ENCODE peak calls at places on chromosomes 4 and X, in ten cellular contexts. O, H, G, C, P, I, Q, J, U and T are unnamed samples.
A peak's percentile ranks its signal among the peaks of the same experiment; 100 is the strongest.

GRCh38 chr4:41257257-41257900 is 651 bp downstream of the UCHL1 start:
- DNase-seq in J (peak; percentile 53), P (no peak), I (no peak), G (no peak), U (peak; percentile 2), H (peak; percentile 73), O (peak; percentile 64), Q (peak; percentile 88), C (no peak), T (peak; percentile 32)

GRCh38 chr4:48902266-48902665 is 4.3 kb downstream of the OCIAD2 start:
- DNase-seq in J (no peak), C (peak; percentile 64), H (no peak), P (peak; percentile 48), Q (peak; percentile 89), I (no peak), G (no peak), O (peak; percentile 36), U (no peak), T (peak; percentile 49)

GRCh38 chrX:151515233-151515632 is 48.2 kb upstream of the PASD1 start:
- DNase-seq in G (no peak), I (no peak), C (no peak), J (no peak), O (no peak), Q (no peak), P (no peak), H (no peak), U (no peak), T (no peak)

GRCh38 chr4:124948976-124949597 is 236.6 kb upstream of the ANKRD50 start:
- DNase-seq in O (no peak), I (no peak), J (no peak), H (no peak), C (no peak), G (no peak), U (no peak), P (peak; percentile 32), Q (no peak), T (no peak)

GRCh38 chr4:147683172-147683571 is 791 bp downstream of the PRMT9 start:
- DNase-seq in H (no peak), Q (peak; percentile 45), I (no peak), O (peak; percentile 24), J (no peak), G (peak; percentile 23), C (peak; percentile 33), U (no peak), P (peak; percentile 16), T (peak; percentile 36)

GRCh38 chrX:154008521-154008920 is 11.2 kb downstream of the IRAK1 start:
- DNase-seq in Q (peak; percentile 35), P (no peak), J (no peak), H (no peak), U (no peak), C (no peak), G (no peak), I (no peak), O (no peak), T (no peak)

GRCh38 chr4:21476753-21477152 is 471.8 kb downstream of the KCNIP4 start:
- DNase-seq in U (no peak), Q (no peak), P (no peak), H (peak; percentile 70), C (no peak), I (no peak), J (peak; percentile 65), G (peak; percentile 4), O (no peak), T (no peak)

GRCh38 chr4:133483600-133484246 is 334.6 kb downstream of the PCDH10 start:
- DNase-seq in H (no peak), I (no peak), P (peak; percentile 16), G (no peak), C (no peak), U (no peak), J (no peak), O (no peak), Q (no peak), T (no peak)

GRCh38 chr4:84688605-84689004 is 105.7 kb downstream of the CDS1 start:
- DNase-seq in Q (no peak), U (no peak), C (no peak), G (no peak), O (no peak), H (no peak), P (no peak), I (no peak), J (no peak), T (no peak)

GRCh38 chr4:84690481-84690880 is 107.6 kb downstream of the CDS1 start:
- DNase-seq in G (no peak), J (no peak), H (no peak), U (no peak), I (no peak), P (no peak), Q (no peak), O (no peak), C (no peak), T (no peak)

GRCh38 chr4:84691170-84691691 is 108.3 kb downstream of the CDS1 start:
- DNase-seq in C (no peak), Q (peak; percentile 91), G (no peak), H (no peak), O (no peak), J (no peak), I (no peak), U (peak; percentile 31), P (peak; percentile 92), T (no peak)

GRCh38 chr4:84697159-84697558 is 114.2 kb downstream of the CDS1 start:
- DNase-seq in C (no peak), O (no peak), P (no peak), J (no peak), U (no peak), Q (no peak), H (no peak), I (no peak), G (no peak), T (no peak)

DNA sequence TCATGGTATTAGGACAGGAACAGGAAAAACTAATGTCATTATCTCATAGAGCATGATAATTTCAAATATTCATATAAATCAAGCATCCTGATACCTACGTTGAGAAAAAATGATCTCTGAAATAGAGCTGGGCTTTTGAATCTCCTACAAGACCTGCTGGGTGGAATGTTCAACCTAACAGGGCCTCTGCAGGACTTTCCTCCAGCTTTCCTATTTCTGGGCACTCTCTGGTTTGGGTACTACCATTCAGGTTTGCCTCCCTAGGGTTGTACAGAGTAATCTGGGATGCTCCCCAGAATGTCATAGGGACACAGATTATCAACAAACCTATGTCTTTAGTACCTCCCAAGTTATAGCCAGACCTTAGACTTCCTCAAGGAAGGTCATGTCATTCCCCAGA is 108.9 kb downstream of the CDS1 start:
- DNase-seq in H (no peak), G (no peak), I (no peak), P (no peak), Q (no peak), O (no peak), J (no peak), U (no peak), C (no peak), T (no peak)
- H3K27ac ChIP-seq in H (no peak overlapping the region), G (no peak overlapping the region), I (no peak overlapping the region), P (peak overlapping the region; percentile 63), Q (peak overlapping the region; percentile 55), O (no peak overlapping the region), J (no peak overlapping the region), U (peak overlapping the region; percentile 56), C (no peak overlapping the region), T (no peak overlapping the region)

DNA sequence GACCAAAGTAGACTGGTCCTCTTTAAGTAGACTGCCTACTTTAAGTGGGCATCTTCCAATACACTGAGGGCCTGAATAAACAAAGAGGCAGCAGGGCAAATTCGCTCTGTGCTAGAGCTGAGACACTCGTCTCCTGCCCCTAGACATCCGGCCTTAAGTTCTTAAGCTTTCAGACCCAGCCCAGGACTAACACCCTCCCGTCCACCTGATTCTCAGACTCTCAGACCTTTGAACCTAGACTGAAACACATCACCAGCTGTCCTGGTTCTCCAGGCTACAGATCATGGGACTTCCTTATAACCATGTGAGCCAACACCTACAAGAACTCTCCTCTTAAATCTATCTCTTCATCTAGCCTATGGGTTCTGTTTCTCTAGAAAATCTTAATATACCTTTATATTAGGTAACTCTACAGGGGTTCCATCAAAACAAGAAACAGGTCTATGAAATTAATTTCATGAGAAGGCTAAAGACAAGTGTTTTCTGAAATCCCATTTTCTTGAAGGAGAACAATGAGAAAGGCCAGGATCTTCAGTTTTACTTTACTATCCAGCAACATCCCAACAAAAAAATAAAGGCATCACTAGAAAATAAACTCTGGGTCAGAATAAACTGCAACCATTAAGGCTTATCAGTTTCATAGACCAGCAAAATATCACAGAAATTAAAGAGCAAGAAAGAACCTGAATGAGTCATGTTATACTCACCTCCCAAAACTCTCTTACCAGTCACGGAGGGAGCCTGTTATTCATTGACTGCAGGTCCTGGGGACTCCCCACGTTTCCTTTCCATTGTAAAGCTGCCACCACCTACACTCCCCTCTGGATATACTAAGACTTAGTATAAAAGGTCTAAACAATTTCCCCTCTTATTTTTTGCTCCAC is 14.8 kb downstream of the ADGRA3 start:
- DNase-seq in I (no peak), C (peak; percentile 44), Q (no peak), U (no peak), P (peak; percentile 95), G (no peak), J (no peak), O (peak; percentile 66), H (no peak), T (peak; percentile 72)
- H3K27ac ChIP-seq in I (no peak overlapping the region), C (peak overlapping the region; percentile 35), Q (no peak overlapping the region), U (peak overlapping the region; percentile 75), P (no peak overlapping the region), G (no peak overlapping the region), J (no peak overlapping the region), O (no peak overlapping the region), H (no peak overlapping the region), T (no peak overlapping the region)

GRCh38 chr4:3352918-3353594 is 60.2 kb downstream of the RGS12 start:
- DNase-seq in H (no peak), U (no peak), P (no peak), J (no peak), Q (no peak), C (no peak), I (peak; percentile 43), O (no peak), G (no peak), T (no peak)

GRCh38 chr4:3352505-3352904 is 59.7 kb downstream of the RGS12 start:
- DNase-seq in J (no peak), Q (no peak), C (no peak), O (no peak), H (no peak), U (no peak), G (no peak), P (no peak), I (no peak), T (no peak)

GRCh38 chr4:3353747-3354454 is 61.1 kb downstream of the RGS12 start:
- DNase-seq in Q (no peak), J (no peak), H (peak; percentile 33), G (no peak), U (no peak), O (no peak), C (no peak), I (peak; percentile 16), P (peak; percentile 33), T (no peak)

GRCh38 chr4:3355266-3355748 is 62.5 kb downstream of the RGS12 start:
- DNase-seq in G (no peak), Q (no peak), H (no peak), P (no peak), J (no peak), U (no peak), I (peak; percentile 47), O (no peak), C (no peak), T (no peak)

GRCh38 chr4:3354455-3354811 is 61.6 kb downstream of the RGS12 start:
- DNase-seq in G (no peak), Q (no peak), O (no peak), U (no peak), I (no peak), C (no peak), P (no peak), H (no peak), J (no peak), T (no peak)
- H3K27ac ChIP-seq in G (no peak overlapping the region), Q (no peak overlapping the region), O (no peak overlapping the region), U (no peak overlapping the region), I (no peak overlapping the region), C (no peak overlapping the region), P (no peak overlapping the region), H (no peak overlapping the region), J (no peak overlapping the region), T (no peak overlapping the region)

GRCh38 chr4:7897811-7898210 is 41.9 kb downstream of the AFAP1 start:
- DNase-seq in O (no peak), P (peak; percentile 54), U (no peak), C (no peak), Q (no peak), G (no peak), J (no peak), H (peak; percentile 17), I (no peak), T (no peak)
- H3K27ac ChIP-seq in O (peak overlapping the region; percentile 49), P (no peak overlapping the region), U (no peak overlapping the region), C (no peak overlapping the region), Q (peak overlapping the region; percentile 42), G (no peak overlapping the region), J (no peak overlapping the region), H (no peak overlapping the region), I (no peak overlapping the region), T (no peak overlapping the region)